ENCODE peak calls at places on chromosomes 6 and 20, in seven cellular contexts. U, V, Z, G, F, C and A are unnamed samples.

GRCh38 chr20:32203556-32204484 is 3.7 kb downstream of the PLAGL2 start:
- DNase-seq in U (peak; percentile 31), V (no peak), Z (no peak), G (no peak), F (no peak), C (no peak), A (peak; percentile 91)

GRCh38 chr6:53967415-53967814 is 143.8 kb upstream of the MLIP start:
- DNase-seq in U (no peak), V (no peak), Z (no peak), G (no peak), F (no peak), C (no peak), A (no peak)

GRCh38 chr6:130158548-130158947 is 64.2 kb downstream of the SAMD3 start:
- DNase-seq in U (no peak), V (no peak), Z (no peak), G (no peak), F (no peak), C (no peak), A (no peak)

GRCh38 chr6:85460951-85461805 is 11.3 kb downstream of the NT5E start:
- DNase-seq in U (peak; percentile 83), V (peak; percentile 65), Z (no peak), G (peak; percentile 65), F (peak; percentile 9), C (no peak), A (peak; percentile 38)

GRCh38 chr6:18359237-18359885 is 27.8 kb upstream of the RNF144B start:
- DNase-seq in U (no peak), V (peak; percentile 31), Z (no peak), G (no peak), F (no peak), C (peak; percentile 6), A (no peak)

GRCh38 chr6:168105813-168106660 is 27.0 kb upstream of the FRMD1 start:
- DNase-seq in U (peak; percentile 20), V (no peak), Z (no peak), G (no peak), F (no peak), C (no peak), A (no peak)

GRCh38 chr6:147448212-147448611 is 60.3 kb upstream of the SAMD5 start:
- DNase-seq in U (no peak), V (no peak), Z (no peak), G (no peak), F (no peak), C (no peak), A (peak; percentile 46)

GRCh38 chr6:61586934-61587537 is 699.0 kb downstream of the KHDRBS2 start:
- DNase-seq in U (no peak), V (no peak), Z (no peak), G (no peak), F (no peak), C (peak; percentile 52), A (no peak)

GRCh38 chr20:35314460-35315198 is 22.4 kb upstream of the FAM83C start:
- DNase-seq in U (no peak), V (no peak), Z (no peak), G (peak; percentile 62), F (no peak), C (no peak), A (no peak)

GRCh38 chr6:148746363-148747144 is at the start of gene UST:
- DNase-seq in U (peak; percentile 96), V (peak; percentile 77), Z (peak; percentile 93), G (peak; percentile 94), F (peak; percentile 60), C (peak; percentile 78), A (peak; percentile 85)

GRCh38 chr6:15882915-15883314 is 220.1 kb upstream of the DTNBP1 start:
- DNase-seq in U (no peak), V (no peak), Z (no peak), G (no peak), F (no peak), C (no peak), A (no peak)

GRCh38 chr6:36376742-36377141 is 10.7 kb downstream of the ETV7 start:
- DNase-seq in U (no peak), V (no peak), Z (no peak), G (no peak), F (no peak), C (no peak), A (no peak)

GRCh38 chr6:7106215-7106751 is 1.5 kb upstream of the RREB1 start:
- DNase-seq in U (peak; percentile 92), V (no peak), Z (no peak), G (no peak), F (no peak), C (no peak), A (no peak)

GRCh38 chr6:11833626-11834592 is 55.3 kb upstream of the ADTRP start:
- DNase-seq in U (no peak), V (peak; percentile 80), Z (no peak), G (no peak), F (no peak), C (no peak), A (no peak)

GRCh38 chr20:13046409-13046808 is 37.6 kb downstream of the SPTLC3 start:
- DNase-seq in U (no peak), V (no peak), Z (no peak), G (no peak), F (no peak), C (no peak), A (no peak)

GRCh38 chr20:25090492-25091429 is 8.8 kb upstream of the VSX1 start:
- DNase-seq in U (no peak), V (peak; percentile 42), Z (no peak), G (no peak), F (no peak), C (no peak), A (no peak)

GRCh38 chr20:45246109-45246508 is 8.3 kb downstream of the SLPI start:
- DNase-seq in U (no peak), V (no peak), Z (no peak), G (no peak), F (no peak), C (no peak), A (no peak)

GRCh38 chr6:99333068-99333467 is 16.4 kb downstream of the FAXC start:
- DNase-seq in U (no peak), V (peak; percentile 70), Z (no peak), G (no peak), F (no peak), C (no peak), A (no peak)

GRCh38 chr6:147372806-147373205 is 135.7 kb upstream of the SAMD5 start:
- DNase-seq in U (no peak), V (no peak), Z (no peak), G (no peak), F (no peak), C (no peak), A (no peak)

GRCh38 chr6:129844118-129844891 is 16.8 kb downstream of the TMEM244 start:
- DNase-seq in U (peak; percentile 79), V (no peak), Z (peak; percentile 87), G (no peak), F (no peak), C (no peak), A (peak; percentile 54)

GRCh38 chr6:11618533-11618932 is 81.0 kb downstream of the TMEM170B start:
- DNase-seq in U (no peak), V (no peak), Z (no peak), G (no peak), F (no peak), C (no peak), A (peak; percentile 34)

GRCh38 chr20:39822667-39823066 is 860.5 kb downstream of the DHX35 start:
- DNase-seq in U (peak; percentile 30), V (no peak), Z (no peak), G (peak; percentile 36), F (no peak), C (no peak), A (peak; percentile 44)

GRCh38 chr6:73586416-73586974 is 65.7 kb upstream of the EEF1A1 start:
- DNase-seq in U (peak; percentile 60), V (no peak), Z (no peak), G (no peak), F (no peak), C (peak; percentile 25), A (no peak)

GRCh38 chr6:227074-227782 is 65.1 kb upstream of the DUSP22 start:
- DNase-seq in U (no peak), V (peak; percentile 76), Z (no peak), G (peak; percentile 84), F (no peak), C (peak; percentile 14), A (no peak)

GRCh38 chr6:96940322-96940721 is 15.8 kb downstream of the KLHL32 start:
- DNase-seq in U (no peak), V (no peak), Z (no peak), G (no peak), F (no peak), C (no peak), A (peak; percentile 10)

GRCh38 chr6:111486921-111487320 is 3.9 kb upstream of the REV3L start:
- DNase-seq in U (no peak), V (no peak), Z (no peak), G (no peak), F (no peak), C (no peak), A (no peak)

GRCh38 chr6:157841211-157841840 is 18.3 kb downstream of the SNX9 start:
- DNase-seq in U (no peak), V (peak; percentile 29), Z (no peak), G (no peak), F (peak; percentile 59), C (no peak), A (peak; percentile 90)

GRCh38 chr6:56699066-56699654 is 56.5 kb upstream of the DST start:
- DNase-seq in U (peak; percentile 57), V (no peak), Z (no peak), G (no peak), F (no peak), C (no peak), A (peak; percentile 44)

GRCh38 chr20:4957939-4958362 is 43.4 kb downstream of the SLC23A2 start:
- DNase-seq in U (no peak), V (peak; percentile 53), Z (no peak), G (peak; percentile 47), F (no peak), C (no peak), A (no peak)

GRCh38 chr6:38262609-38263008 is 377.1 kb downstream of the BTBD9 start:
- DNase-seq in U (no peak), V (no peak), Z (no peak), G (peak; percentile 82), F (no peak), C (peak; percentile 88), A (peak; percentile 52)

GRCh38 chr6:84804720-84805119 is 40.3 kb upstream of the TBX18 start:
- DNase-seq in U (no peak), V (no peak), Z (no peak), G (no peak), F (no peak), C (no peak), A (peak; percentile 45)

GRCh38 chr6:143745160-143746133 is 67.7 kb downstream of the PHACTR2 start:
- DNase-seq in U (peak; percentile 79), V (no peak), Z (no peak), G (no peak), F (peak; percentile 47), C (peak; percentile 41), A (peak; percentile 26)